ENCODE peak calls at places on chromosomes 1 and 21, in eight cellular contexts. One of them, this sample, is unnamed.

GRCh38 chr1:177928194-177928593 is 41.7 kb downstream of the SEC16B start:
- DNase-seq in WERI-Rb-1: no peak
- DNase-seq in BE2C: no peak
- DNase-seq in IMR-90: peak
- DNase-seq in HL-60: peak
- DNase-seq in adipocyte: no peak
- DNase-seq in body of pancreas: no peak
- DNase-seq in mucosa of descending colon: no peak
- DNase-seq in this sample: peak

GRCh38 chr1:168979303-168979702 is 127.2 kb upstream of the ATP1B1 start:
- DNase-seq in WERI-Rb-1: no peak
- DNase-seq in BE2C: no peak
- DNase-seq in IMR-90: no peak
- DNase-seq in HL-60: no peak
- DNase-seq in adipocyte: no peak
- DNase-seq in body of pancreas: peak
- DNase-seq in mucosa of descending colon: no peak
- DNase-seq in this sample: no peak

GRCh38 chr1:48061162-48062136 is 64.3 kb upstream of the TRABD2B start:
- DNase-seq in WERI-Rb-1: peak
- DNase-seq in BE2C: peak
- DNase-seq in IMR-90: peak
- DNase-seq in HL-60: peak
- DNase-seq in adipocyte: peak
- DNase-seq in body of pancreas: peak
- DNase-seq in mucosa of descending colon: peak
- DNase-seq in this sample: peak

GRCh38 chr1:1391225-1391624 is 7.9 kb downstream of the CCNL2 start:
- DNase-seq in WERI-Rb-1: no peak
- DNase-seq in BE2C: no peak
- DNase-seq in IMR-90: no peak
- DNase-seq in HL-60: no peak
- DNase-seq in adipocyte: no peak
- DNase-seq in body of pancreas: no peak
- DNase-seq in mucosa of descending colon: no peak
- DNase-seq in this sample: no peak

GRCh38 chr1:245363821-245364220 is 209.0 kb downstream of the KIF26B start:
- DNase-seq in WERI-Rb-1: no peak
- DNase-seq in BE2C: no peak
- DNase-seq in IMR-90: peak
- DNase-seq in HL-60: no peak
- DNase-seq in adipocyte: no peak
- DNase-seq in body of pancreas: no peak
- DNase-seq in mucosa of descending colon: no peak
- DNase-seq in this sample: no peak

GRCh38 chr1:110426854-110427253 is 19.4 kb upstream of the LAMTOR5 start:
- DNase-seq in WERI-Rb-1: no peak
- DNase-seq in BE2C: no peak
- DNase-seq in IMR-90: no peak
- DNase-seq in HL-60: peak
- DNase-seq in adipocyte: no peak
- DNase-seq in body of pancreas: no peak
- DNase-seq in mucosa of descending colon: no peak
- DNase-seq in this sample: no peak

GRCh38 chr1:219771039-219771438 is 157.3 kb downstream of the SLC30A10 start:
- DNase-seq in WERI-Rb-1: no peak
- DNase-seq in BE2C: no peak
- DNase-seq in IMR-90: peak
- DNase-seq in HL-60: no peak
- DNase-seq in adipocyte: peak
- DNase-seq in body of pancreas: no peak
- DNase-seq in mucosa of descending colon: no peak
- DNase-seq in this sample: peak

GRCh38 chr1:75265792-75266191 is 131.6 kb downstream of the LHX8 start:
- DNase-seq in WERI-Rb-1: no peak
- DNase-seq in BE2C: no peak
- DNase-seq in IMR-90: peak
- DNase-seq in HL-60: no peak
- DNase-seq in adipocyte: peak
- DNase-seq in body of pancreas: peak
- DNase-seq in mucosa of descending colon: peak
- DNase-seq in this sample: peak

GRCh38 chr21:46095814-46096595 is 1.9 kb upstream of the COL6A2 start:
- DNase-seq in WERI-Rb-1: peak
- DNase-seq in BE2C: no peak
- DNase-seq in IMR-90: no peak
- DNase-seq in HL-60: no peak
- DNase-seq in adipocyte: no peak
- DNase-seq in body of pancreas: no peak
- DNase-seq in mucosa of descending colon: no peak
- DNase-seq in this sample: no peak

GRCh38 chr1:180173952-180174351 is 19.3 kb downstream of the QSOX1 start:
- DNase-seq in WERI-Rb-1: no peak
- DNase-seq in BE2C: no peak
- DNase-seq in IMR-90: peak
- DNase-seq in HL-60: no peak
- DNase-seq in adipocyte: no peak
- DNase-seq in body of pancreas: peak
- DNase-seq in mucosa of descending colon: peak
- DNase-seq in this sample: no peak

GRCh38 chr1:5833911-5834310 is 158.3 kb downstream of the NPHP4 start:
- DNase-seq in WERI-Rb-1: no peak
- DNase-seq in BE2C: no peak
- DNase-seq in IMR-90: no peak
- DNase-seq in HL-60: no peak
- DNase-seq in adipocyte: no peak
- DNase-seq in body of pancreas: no peak
- DNase-seq in mucosa of descending colon: no peak
- DNase-seq in this sample: no peak

GRCh38 chr21:41632748-41633475 is 125.0 kb upstream of the TMPRSS2 start:
- DNase-seq in WERI-Rb-1: no peak
- DNase-seq in BE2C: no peak
- DNase-seq in IMR-90: no peak
- DNase-seq in HL-60: no peak
- DNase-seq in adipocyte: no peak
- DNase-seq in body of pancreas: peak
- DNase-seq in mucosa of descending colon: no peak
- DNase-seq in this sample: no peak

GRCh38 chr21:45981641-45982255 is at the start of gene COL6A1:
- DNase-seq in WERI-Rb-1: peak
- DNase-seq in BE2C: peak
- DNase-seq in IMR-90: peak
- DNase-seq in HL-60: no peak
- DNase-seq in adipocyte: peak
- DNase-seq in body of pancreas: peak
- DNase-seq in mucosa of descending colon: peak
- DNase-seq in this sample: peak

GRCh38 chr1:62529227-62529626 is 68.1 kb upstream of the ANGPTL3 start:
- DNase-seq in WERI-Rb-1: no peak
- DNase-seq in BE2C: no peak
- DNase-seq in IMR-90: no peak
- DNase-seq in HL-60: no peak
- DNase-seq in adipocyte: no peak
- DNase-seq in body of pancreas: no peak
- DNase-seq in mucosa of descending colon: no peak
- DNase-seq in this sample: no peak

GRCh38 chr1:37822942-37823865 is 15.2 kb upstream of the YRDC start:
- DNase-seq in WERI-Rb-1: no peak
- DNase-seq in BE2C: no peak
- DNase-seq in IMR-90: peak
- DNase-seq in HL-60: no peak
- DNase-seq in adipocyte: no peak
- DNase-seq in body of pancreas: no peak
- DNase-seq in mucosa of descending colon: no peak
- DNase-seq in this sample: no peak

GRCh38 chr1:221074325-221074724 is 195.1 kb downstream of the HLX start:
- DNase-seq in WERI-Rb-1: no peak
- DNase-seq in BE2C: no peak
- DNase-seq in IMR-90: peak
- DNase-seq in HL-60: peak
- DNase-seq in adipocyte: no peak
- DNase-seq in body of pancreas: no peak
- DNase-seq in mucosa of descending colon: no peak
- DNase-seq in this sample: no peak

GRCh38 chr1:245181123-245181522 is 26.3 kb downstream of the KIF26B start:
- DNase-seq in WERI-Rb-1: no peak
- DNase-seq in BE2C: no peak
- DNase-seq in IMR-90: no peak
- DNase-seq in HL-60: no peak
- DNase-seq in adipocyte: no peak
- DNase-seq in body of pancreas: no peak
- DNase-seq in mucosa of descending colon: no peak
- DNase-seq in this sample: no peak

GRCh38 chr21:29436143-29436542 is 137.4 kb downstream of the BACH1 start:
- DNase-seq in WERI-Rb-1: no peak
- DNase-seq in BE2C: no peak
- DNase-seq in IMR-90: no peak
- DNase-seq in HL-60: no peak
- DNase-seq in adipocyte: no peak
- DNase-seq in body of pancreas: no peak
- DNase-seq in mucosa of descending colon: no peak
- DNase-seq in this sample: no peak

GRCh38 chr1:200610846-200611245 is 9.7 kb downstream of the KIF14 start:
- DNase-seq in WERI-Rb-1: no peak
- DNase-seq in BE2C: no peak
- DNase-seq in IMR-90: peak
- DNase-seq in HL-60: no peak
- DNase-seq in adipocyte: peak
- DNase-seq in body of pancreas: no peak
- DNase-seq in mucosa of descending colon: no peak
- DNase-seq in this sample: peak

GRCh38 chr1:4652631-4653327 is 1.6 kb upstream of the AJAP1 start:
- DNase-seq in WERI-Rb-1: peak
- DNase-seq in BE2C: peak
- DNase-seq in IMR-90: no peak
- DNase-seq in HL-60: peak
- DNase-seq in adipocyte: peak
- DNase-seq in body of pancreas: peak
- DNase-seq in mucosa of descending colon: peak
- DNase-seq in this sample: peak

GRCh38 chr1:230077436-230078221 is 10.6 kb downstream of the GALNT2 start:
- DNase-seq in WERI-Rb-1: no peak
- DNase-seq in BE2C: no peak
- DNase-seq in IMR-90: peak
- DNase-seq in HL-60: no peak
- DNase-seq in adipocyte: no peak
- DNase-seq in body of pancreas: no peak
- DNase-seq in mucosa of descending colon: no peak
- DNase-seq in this sample: no peak

GRCh38 chr1:180230416-180230790 is 339 bp downstream of the LHX4 start:
- DNase-seq in WERI-Rb-1: no peak
- DNase-seq in BE2C: no peak
- DNase-seq in IMR-90: no peak
- DNase-seq in HL-60: no peak
- DNase-seq in adipocyte: no peak
- DNase-seq in body of pancreas: no peak
- DNase-seq in mucosa of descending colon: no peak
- DNase-seq in this sample: no peak

GRCh38 chr1:223714849-223715709 is 2.7 kb downstream of the CAPN2 start:
- DNase-seq in WERI-Rb-1: peak
- DNase-seq in BE2C: no peak
- DNase-seq in IMR-90: peak
- DNase-seq in HL-60: no peak
- DNase-seq in adipocyte: peak
- DNase-seq in body of pancreas: no peak
- DNase-seq in mucosa of descending colon: no peak
- DNase-seq in this sample: peak

DNA sequence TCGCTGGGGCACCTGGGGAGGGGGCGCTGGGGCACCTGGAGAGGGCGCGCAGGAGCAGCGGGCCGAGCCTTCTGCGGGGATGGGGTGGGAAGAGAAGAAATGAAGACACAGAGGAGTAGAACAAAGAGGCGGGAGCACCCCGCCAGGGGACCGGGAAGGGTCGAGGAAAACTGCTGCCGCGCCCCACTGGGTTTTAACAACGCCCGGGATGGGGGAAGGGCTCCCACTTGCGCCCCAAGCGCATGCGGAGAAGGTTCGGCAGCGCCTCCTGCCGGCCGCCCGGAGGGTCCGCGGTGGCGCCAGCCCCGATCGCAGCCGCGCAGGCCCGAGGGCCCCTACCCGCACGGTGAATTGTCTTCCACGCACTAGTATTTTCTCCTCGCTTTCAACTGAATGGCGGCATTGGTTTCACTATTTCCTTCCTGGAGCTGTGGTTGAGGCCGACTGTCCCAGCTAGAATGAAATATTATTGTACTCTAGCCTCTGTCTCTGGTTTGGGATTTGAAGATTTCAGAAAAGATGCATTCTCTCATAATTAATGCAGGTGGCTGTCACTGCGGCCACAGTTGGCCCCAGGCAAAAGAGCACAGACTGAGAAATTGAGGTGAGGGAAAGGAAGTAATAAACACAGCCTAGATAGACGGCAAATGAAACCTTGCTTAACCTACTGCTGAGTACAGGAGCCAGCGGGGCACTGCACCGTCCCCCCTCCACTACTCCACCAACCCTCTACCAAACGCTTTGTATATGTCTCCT is 57.3 kb downstream of the MAB21L3 start:
- DNase-seq in WERI-Rb-1: no peak
- DNase-seq in BE2C: no peak
- DNase-seq in IMR-90: peak
- DNase-seq in HL-60: peak
- DNase-seq in adipocyte: peak
- DNase-seq in body of pancreas: peak
- DNase-seq in mucosa of descending colon: peak
- DNase-seq in this sample: peak
- H3K4me3 ChIP-seq in WERI-Rb-1: no peak
- H3K4me3 ChIP-seq in BE2C: no peak
- H3K4me3 ChIP-seq in IMR-90: peak
- H3K4me3 ChIP-seq in HL-60: peak
- H3K4me3 ChIP-seq in adipocyte: peak
- H3K4me3 ChIP-seq in body of pancreas: peak
- H3K4me3 ChIP-seq in mucosa of descending colon: no peak
- H3K4me3 ChIP-seq in this sample: peak

GRCh38 chr1:35924838-35925237 is 6.1 kb upstream of the AGO3 start:
- DNase-seq in WERI-Rb-1: no peak
- DNase-seq in BE2C: no peak
- DNase-seq in IMR-90: no peak
- DNase-seq in HL-60: no peak
- DNase-seq in adipocyte: no peak
- DNase-seq in body of pancreas: no peak
- DNase-seq in mucosa of descending colon: no peak
- DNase-seq in this sample: no peak
- H3K4me3 ChIP-seq in WERI-Rb-1: no peak
- H3K4me3 ChIP-seq in BE2C: no peak
- H3K4me3 ChIP-seq in IMR-90: no peak
- H3K4me3 ChIP-seq in HL-60: no peak
- H3K4me3 ChIP-seq in adipocyte: no peak
- H3K4me3 ChIP-seq in body of pancreas: no peak
- H3K4me3 ChIP-seq in mucosa of descending colon: no peak
- H3K4me3 ChIP-seq in this sample: no peak

GRCh38 chr1:24181619-24182018 is 5.5 kb downstream of the IFNLR1 start:
- DNase-seq in WERI-Rb-1: no peak
- DNase-seq in BE2C: no peak
- DNase-seq in IMR-90: no peak
- DNase-seq in HL-60: no peak
- DNase-seq in adipocyte: no peak
- DNase-seq in body of pancreas: peak
- DNase-seq in mucosa of descending colon: no peak
- DNase-seq in this sample: no peak
- H3K4me3 ChIP-seq in WERI-Rb-1: no peak
- H3K4me3 ChIP-seq in BE2C: no peak
- H3K4me3 ChIP-seq in IMR-90: no peak
- H3K4me3 ChIP-seq in HL-60: no peak
- H3K4me3 ChIP-seq in adipocyte: no peak
- H3K4me3 ChIP-seq in body of pancreas: no peak
- H3K4me3 ChIP-seq in mucosa of descending colon: no peak
- H3K4me3 ChIP-seq in this sample: no peak

GRCh38 chr1:93384656-93385055 is 38.9 kb downstream of the DR1 start:
- DNase-seq in WERI-Rb-1: no peak
- DNase-seq in BE2C: no peak
- DNase-seq in IMR-90: no peak
- DNase-seq in HL-60: no peak
- DNase-seq in adipocyte: peak
- DNase-seq in body of pancreas: no peak
- DNase-seq in mucosa of descending colon: no peak
- DNase-seq in this sample: no peak
- H3K4me3 ChIP-seq in WERI-Rb-1: no peak
- H3K4me3 ChIP-seq in BE2C: no peak
- H3K4me3 ChIP-seq in IMR-90: no peak
- H3K4me3 ChIP-seq in HL-60: no peak
- H3K4me3 ChIP-seq in adipocyte: no peak
- H3K4me3 ChIP-seq in body of pancreas: no peak
- H3K4me3 ChIP-seq in mucosa of descending colon: no peak
- H3K4me3 ChIP-seq in this sample: no peak

This sample was measured in foreskin fibroblast.